ENCODE peak calls at places on chromosomes 12 and 14, in nine cellular contexts. One of them, this sample, is unnamed.

GRCh38 chr12:1443421-1444141 is 150.8 kb downstream of the FBXL14 start:
- DNase-seq in COR-L47: no peak
- DNase-seq in AG04450: peak; percentile 69
- DNase-seq in stimulated activated CD4-positive, alpha-beta T cell treated with anti-CD3 and anti-CD28 coated beads, Interleukin-4, amount 100 ng/mL, for 24 hours: no peak
- DNase-seq in choroid plexus epithelial cell: peak; percentile 82
- DNase-seq in right cardiac atrium: no peak
- DNase-seq in AG09309: peak; percentile 61
- DNase-seq in GM13977: no peak
- DNase-seq in HCT116: no peak
- DNase-seq in this sample: no peak

GRCh38 chr12:14961466-14962155 is at the start of gene ARHGDIB:
- DNase-seq in COR-L47: no peak
- DNase-seq in HCT116: no peak
- DNase-seq in choroid plexus epithelial cell: peak; percentile 34
- DNase-seq in GM13977: peak; percentile 38
- DNase-seq in stimulated activated CD4-positive, alpha-beta T cell treated with anti-CD3 and anti-CD28 coated beads, Interleukin-4, amount 100 ng/mL, for 24 hours: peak; percentile 74
- DNase-seq in right cardiac atrium: peak; percentile 40
- DNase-seq in AG09309: no peak
- DNase-seq in AG04450: no peak
- DNase-seq in this sample: peak; percentile 92

GRCh38 chr14:95058491-95058890 is 98.8 kb downstream of the DICER1 start:
- DNase-seq in AG09309: no peak
- DNase-seq in GM13977: no peak
- DNase-seq in stimulated activated CD4-positive, alpha-beta T cell treated with anti-CD3 and anti-CD28 coated beads, Interleukin-4, amount 100 ng/mL, for 24 hours: no peak
- DNase-seq in AG04450: no peak
- DNase-seq in HCT116: no peak
- DNase-seq in right cardiac atrium: no peak
- DNase-seq in COR-L47: no peak
- DNase-seq in choroid plexus epithelial cell: no peak
- DNase-seq in this sample: peak; percentile 77

GRCh38 chr14:67694791-67695393 is 672 bp downstream of the RDH11 start:
- DNase-seq in AG09309: no peak
- DNase-seq in right cardiac atrium: peak; percentile 51
- DNase-seq in COR-L47: peak; percentile 68
- DNase-seq in choroid plexus epithelial cell: peak; percentile 95
- DNase-seq in HCT116: peak; percentile 95
- DNase-seq in AG04450: peak; percentile 71
- DNase-seq in stimulated activated CD4-positive, alpha-beta T cell treated with anti-CD3 and anti-CD28 coated beads, Interleukin-4, amount 100 ng/mL, for 24 hours: peak; percentile 82
- DNase-seq in GM13977: peak; percentile 88
- DNase-seq in this sample: peak; percentile 78

GRCh38 chr12:131749618-131750315 is 38.9 kb downstream of the SFSWAP start:
- DNase-seq in choroid plexus epithelial cell: no peak
- DNase-seq in AG09309: no peak
- DNase-seq in COR-L47: no peak
- DNase-seq in AG04450: no peak
- DNase-seq in right cardiac atrium: no peak
- DNase-seq in stimulated activated CD4-positive, alpha-beta T cell treated with anti-CD3 and anti-CD28 coated beads, Interleukin-4, amount 100 ng/mL, for 24 hours: no peak
- DNase-seq in GM13977: no peak
- DNase-seq in HCT116: no peak
- DNase-seq in this sample: no peak

GRCh38 chr12:132491349-132491663 is 1.4 kb downstream of the FBRSL1 start:
- DNase-seq in choroid plexus epithelial cell: no peak
- DNase-seq in AG04450: no peak
- DNase-seq in GM13977: no peak
- DNase-seq in HCT116: no peak
- DNase-seq in COR-L47: no peak
- DNase-seq in stimulated activated CD4-positive, alpha-beta T cell treated with anti-CD3 and anti-CD28 coated beads, Interleukin-4, amount 100 ng/mL, for 24 hours: no peak
- DNase-seq in AG09309: no peak
- DNase-seq in right cardiac atrium: no peak
- DNase-seq in this sample: no peak

GRCh38 chr12:121773011-121773777 is 20.3 kb downstream of the RHOF start:
- DNase-seq in GM13977: peak; percentile 95
- DNase-seq in right cardiac atrium: peak; percentile 65
- DNase-seq in HCT116: peak; percentile 64
- DNase-seq in choroid plexus epithelial cell: peak; percentile 75
- DNase-seq in AG09309: no peak
- DNase-seq in stimulated activated CD4-positive, alpha-beta T cell treated with anti-CD3 and anti-CD28 coated beads, Interleukin-4, amount 100 ng/mL, for 24 hours: peak; percentile 78
- DNase-seq in AG04450: no peak
- DNase-seq in COR-L47: peak; percentile 44
- DNase-seq in this sample: peak; percentile 75

GRCh38 chr12:132647858-132648257 is 29.3 kb downstream of the P2RX2 start:
- DNase-seq in right cardiac atrium: no peak
- DNase-seq in choroid plexus epithelial cell: no peak
- DNase-seq in stimulated activated CD4-positive, alpha-beta T cell treated with anti-CD3 and anti-CD28 coated beads, Interleukin-4, amount 100 ng/mL, for 24 hours: no peak
- DNase-seq in HCT116: no peak
- DNase-seq in AG04450: no peak
- DNase-seq in GM13977: no peak
- DNase-seq in COR-L47: no peak
- DNase-seq in AG09309: no peak
- DNase-seq in this sample: no peak

GRCh38 chr12:106107566-106107965 is 31.2 kb downstream of the NUAK1 start:
- DNase-seq in stimulated activated CD4-positive, alpha-beta T cell treated with anti-CD3 and anti-CD28 coated beads, Interleukin-4, amount 100 ng/mL, for 24 hours: no peak
- DNase-seq in AG09309: no peak
- DNase-seq in COR-L47: no peak
- DNase-seq in right cardiac atrium: no peak
- DNase-seq in choroid plexus epithelial cell: peak; percentile 83
- DNase-seq in AG04450: no peak
- DNase-seq in GM13977: no peak
- DNase-seq in HCT116: no peak
- DNase-seq in this sample: no peak

GRCh38 chr14:71006200-71006563 is 98.9 kb downstream of the PCNX1 start:
- DNase-seq in stimulated activated CD4-positive, alpha-beta T cell treated with anti-CD3 and anti-CD28 coated beads, Interleukin-4, amount 100 ng/mL, for 24 hours: no peak
- DNase-seq in choroid plexus epithelial cell: no peak
- DNase-seq in GM13977: no peak
- DNase-seq in AG04450: no peak
- DNase-seq in COR-L47: no peak
- DNase-seq in HCT116: no peak
- DNase-seq in right cardiac atrium: no peak
- DNase-seq in AG09309: no peak
- DNase-seq in this sample: no peak

GRCh38 chr12:89345830-89346740 is 6.2 kb downstream of the DUSP6 start:
- DNase-seq in AG04450: no peak
- DNase-seq in COR-L47: peak; percentile 94
- DNase-seq in choroid plexus epithelial cell: peak; percentile 83
- DNase-seq in GM13977: peak; percentile 74
- DNase-seq in stimulated activated CD4-positive, alpha-beta T cell treated with anti-CD3 and anti-CD28 coated beads, Interleukin-4, amount 100 ng/mL, for 24 hours: peak; percentile 40
- DNase-seq in HCT116: peak; percentile 61
- DNase-seq in right cardiac atrium: peak; percentile 40
- DNase-seq in AG09309: no peak
- DNase-seq in this sample: peak; percentile 85

GRCh38 chr12:25959069-25959961 is 833 bp downstream of the RASSF8 start:
- DNase-seq in HCT116: no peak
- DNase-seq in GM13977: no peak
- DNase-seq in AG04450: peak; percentile 39
- DNase-seq in AG09309: peak; percentile 83
- DNase-seq in right cardiac atrium: peak; percentile 71
- DNase-seq in choroid plexus epithelial cell: peak; percentile 92
- DNase-seq in stimulated activated CD4-positive, alpha-beta T cell treated with anti-CD3 and anti-CD28 coated beads, Interleukin-4, amount 100 ng/mL, for 24 hours: no peak
- DNase-seq in COR-L47: no peak
- DNase-seq in this sample: no peak

GRCh38 chr14:64508215-64508776 is 3.7 kb downstream of the ZBTB1 start:
- DNase-seq in AG09309: no peak
- DNase-seq in choroid plexus epithelial cell: no peak
- DNase-seq in HCT116: no peak
- DNase-seq in stimulated activated CD4-positive, alpha-beta T cell treated with anti-CD3 and anti-CD28 coated beads, Interleukin-4, amount 100 ng/mL, for 24 hours: no peak
- DNase-seq in right cardiac atrium: no peak
- DNase-seq in AG04450: no peak
- DNase-seq in COR-L47: no peak
- DNase-seq in GM13977: peak; percentile 55
- DNase-seq in this sample: no peak